ENCODE peak calls at places on chromosomes 16 and 17, in four cellular contexts. U is SK-N-SH, K is HepG2, N is K562. C is an unnamed sample.
A peak's percentile ranks its signal among the peaks of the same experiment; 100 is the strongest.

GRCh38 chr17:32125848-32126153 is 16.5 kb upstream of the RHOT1 start:
- DNase-seq in U (no peak), N (no peak), K (no peak), C (no peak)

GRCh38 chr17:65261682-65262636 is 124.8 kb downstream of the RGS9 start:
- DNase-seq in U (no peak), N (no peak), K (no peak), C (no peak)

GRCh38 chr17:32486701-32487459 is at the start of gene CDK5R1:
- DNase-seq in K (peak; percentile 41), U (peak; percentile 87), N (peak; percentile 86), C (peak; percentile 77)

GRCh38 chr17:31696184-31696602 is 162.9 kb downstream of the COPRS start:
- DNase-seq in N (no peak), K (peak; percentile 50), U (peak; percentile 90), C (peak; percentile 23)

GRCh38 chr16:9159839-9160550 is 68.6 kb downstream of the HAPSTR1 start:
- DNase-seq in N (peak; percentile 64), K (peak; percentile 67), U (peak; percentile 80), C (peak; percentile 87)

GRCh38 chr17:9146064-9146463 is 124.8 kb downstream of the NTN1 start:
- DNase-seq in U (no peak), N (no peak), K (no peak), C (no peak)

GRCh38 chr17:74163271-74163821 is 40.1 kb upstream of the RPL38 start:
- DNase-seq in U (no peak), K (no peak), N (peak; percentile 79), C (no peak)

GRCh38 chr16:27799866-27800265 is 249.9 kb downstream of the KATNIP start:
- DNase-seq in N (no peak), U (no peak), K (no peak), C (no peak)

GRCh38 chr17:37664214-37664613 is 21.0 kb upstream of the DDX52 start:
- DNase-seq in K (no peak), U (no peak), N (no peak), C (no peak)

DNA sequence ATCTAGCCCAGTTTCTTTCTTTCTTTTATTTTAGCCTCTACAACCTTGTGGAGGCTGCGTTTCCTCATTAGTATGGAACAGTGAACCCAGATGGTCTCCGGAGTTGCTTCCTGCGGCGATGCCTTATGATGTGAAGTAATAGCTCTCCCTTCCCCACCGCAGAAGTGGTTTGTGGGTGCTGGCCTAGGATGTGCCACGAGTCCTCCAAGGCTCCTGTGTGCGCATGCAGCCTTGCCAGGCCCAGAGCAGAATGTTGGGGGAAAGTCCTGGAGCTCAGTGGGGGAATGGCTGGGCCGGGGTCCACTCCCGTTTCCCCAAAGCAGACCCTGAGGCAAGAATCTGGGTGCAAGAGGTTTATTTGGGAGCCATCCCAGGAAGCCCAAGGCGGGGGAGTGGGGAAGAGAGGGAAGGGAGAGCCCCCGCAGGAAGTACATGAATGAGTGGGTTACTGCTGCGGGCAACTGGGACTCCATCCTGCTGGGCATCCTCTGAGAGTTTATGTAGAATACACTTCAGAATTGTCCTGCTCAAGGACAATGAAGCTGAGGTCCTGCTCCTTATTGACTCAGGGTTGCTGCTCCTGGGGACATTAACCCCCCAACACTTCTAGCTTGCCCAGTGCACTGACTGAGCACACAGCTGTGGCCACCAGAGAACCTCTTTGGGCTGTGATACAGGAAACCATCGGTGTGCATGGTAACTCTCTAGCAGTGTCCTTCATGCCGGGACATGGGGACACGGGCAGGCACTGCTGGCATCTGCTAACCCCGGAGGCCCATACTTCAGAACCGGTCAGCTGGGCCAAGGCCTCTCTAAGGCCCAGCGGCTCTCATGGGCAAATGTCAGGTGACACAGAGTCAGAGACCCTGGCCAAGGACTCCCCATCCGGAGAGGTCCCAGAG is 3.7 kb upstream of the HCRT start:
- DNase-seq in K (no peak), N (no peak), U (peak; percentile 1), C (no peak)
- TF ChIP-seq FOXJ3 in K (no peak), N (no peak), U (no peak), C (no peak)

GRCh38 chr16:84730406-84731106 is 30.8 kb downstream of the USP10 start:
- DNase-seq in N (peak; percentile 78), U (peak; percentile 50), K (peak; percentile 74), C (no peak)
- TF ChIP-seq FOXJ3 in N (no peak), U (no peak), K (no peak), C (no peak)

GRCh38 chr17:81921996-81922565 is 4.1 kb upstream of the SIRT7 start:
- DNase-seq in N (peak; percentile 53), K (no peak), U (no peak), C (no peak)

GRCh38 chr17:81921531-81921862 is 3.5 kb upstream of the SIRT7 start:
- DNase-seq in U (no peak), N (no peak), K (no peak), C (no peak)

GRCh38 chr17:81922566-81923301 is 4.8 kb upstream of the SIRT7 start:
- DNase-seq in K (no peak), N (peak; percentile 38), U (no peak), C (no peak)

GRCh38 chr17:81918762-81919545 is 978 bp upstream of the SIRT7 start:
- DNase-seq in U (no peak), N (no peak), K (no peak), C (no peak)

GRCh38 chr17:81920612-81921530 is 2.9 kb upstream of the SIRT7 start:
- DNase-seq in N (no peak), U (no peak), K (no peak), C (no peak)
- TF ChIP-seq FOXJ3 in N (no peak), U (no peak), K (no peak), C (no peak)

GRCh38 chr17:21285164-21286065 is 904 bp downstream of the MAP2K3 start:
- DNase-seq in U (peak; percentile 33), N (no peak), K (no peak), C (no peak)
- TF ChIP-seq FOXJ3 in U (no peak), N (no peak), K (no peak), C (no peak)

DNA sequence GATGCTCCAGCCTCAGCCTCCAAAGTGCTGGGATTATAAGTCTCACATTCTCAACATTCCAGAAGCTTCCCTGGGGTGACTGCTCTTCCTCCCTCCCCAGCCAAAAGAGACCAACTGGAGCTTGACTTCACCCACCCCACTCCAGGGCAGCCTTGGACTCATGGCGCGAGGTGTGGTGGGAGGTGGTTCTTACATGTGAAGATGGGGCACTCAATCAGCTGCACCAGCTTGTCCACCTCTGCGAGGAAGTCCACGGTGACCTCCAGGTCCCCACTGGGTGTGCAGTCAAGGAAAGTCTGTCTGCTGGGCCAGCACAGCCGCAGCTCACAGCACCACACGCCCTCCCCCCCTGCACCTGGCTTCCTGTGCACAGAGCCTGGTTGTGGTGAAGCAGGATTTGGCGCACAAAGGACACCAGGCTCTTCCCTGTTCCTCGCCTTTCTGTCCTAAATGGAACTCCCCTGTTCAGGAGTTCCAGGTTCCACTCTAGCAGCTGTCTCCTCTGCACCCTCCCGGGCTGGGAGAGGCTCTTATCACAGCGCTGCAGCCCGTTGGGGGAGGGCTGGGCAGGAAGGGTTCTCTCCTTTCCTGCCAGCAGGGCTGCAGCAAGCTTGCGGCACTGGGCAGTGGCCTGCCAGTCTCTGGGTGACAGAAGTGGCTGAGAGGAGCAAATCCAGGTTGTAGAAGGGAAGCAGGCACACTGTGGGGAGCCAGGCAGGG is 9.7 kb upstream of the MTSS2 start:
- DNase-seq in K (peak; percentile 34), U (peak; percentile 67), N (peak; percentile 93), C (no peak)
- TF ChIP-seq FOXJ3 in K (no peak), U (no peak), N (no peak), C (no peak)

GRCh38 chr16:24773771-24774427 is 44.4 kb downstream of the TNRC6A start:
- DNase-seq in U (no peak), N (no peak), K (no peak), C (no peak)
- TF ChIP-seq FOXJ3 in U (no peak), N (no peak), K (no peak), C (no peak)

GRCh38 chr16:29892458-29892813 is 6.9 kb downstream of the SEZ6L2 start:
- DNase-seq in K (no peak), N (no peak), U (no peak), C (no peak)
- TF ChIP-seq FOXJ3 in K (no peak), N (no peak), U (no peak), C (no peak)

GRCh38 chr16:48537275-48537674 is 72.7 kb downstream of the N4BP1 start:
- DNase-seq in K (no peak), U (no peak), N (no peak), C (no peak)

GRCh38 chr16:48537909-48538745 is 71.9 kb downstream of the N4BP1 start:
- DNase-seq in N (no peak), K (no peak), U (no peak), C (no peak)

GRCh38 chr16:48539485-48540221 is 70.3 kb downstream of the N4BP1 start:
- DNase-seq in K (no peak), U (no peak), N (no peak), C (no peak)

GRCh38 chr16:48540222-48540900 is 69.6 kb downstream of the N4BP1 start:
- DNase-seq in U (no peak), N (no peak), K (no peak), C (no peak)

GRCh38 chr16:48538746-48539484 is 71.1 kb downstream of the N4BP1 start:
- DNase-seq in N (no peak), K (peak; percentile 24), U (peak; percentile 59), C (peak; percentile 56)
- TF ChIP-seq FOXJ3 in N (no peak), K (no peak), U (no peak), C (no peak)

C was measured in WTC11.